ENCODE peak calls at places on chromosomes 4 and X, in eight cellular contexts. One of them, this sample, is unnamed.

GRCh38 chr4:107863416-107863815 is 38.7 kb downstream of the SGMS2 start:
- DNase-seq in Karpas-422: no peak
- DNase-seq in neuronal stem cell: no peak
- DNase-seq in IMR-90: peak
- DNase-seq in HCT116: no peak
- DNase-seq in mammary epithelial cell: peak
- DNase-seq in SK-N-SH: no peak
- DNase-seq in astrocyte: peak
- DNase-seq in this sample: no peak

GRCh38 chr4:33709247-33709646 is 2535.1 kb downstream of the ARAP2 start:
- DNase-seq in Karpas-422: no peak
- DNase-seq in neuronal stem cell: no peak
- DNase-seq in IMR-90: peak
- DNase-seq in HCT116: no peak
- DNase-seq in mammary epithelial cell: peak
- DNase-seq in SK-N-SH: no peak
- DNase-seq in astrocyte: peak
- DNase-seq in this sample: no peak

GRCh38 chr4:124941267-124941666 is 228.7 kb upstream of the ANKRD50 start:
- DNase-seq in Karpas-422: no peak
- DNase-seq in neuronal stem cell: no peak
- DNase-seq in IMR-90: peak
- DNase-seq in HCT116: peak
- DNase-seq in mammary epithelial cell: peak
- DNase-seq in SK-N-SH: no peak
- DNase-seq in astrocyte: peak
- DNase-seq in this sample: peak

GRCh38 chr4:37561196-37561802 is 124.9 kb downstream of the RELL1 start:
- DNase-seq in Karpas-422: no peak
- DNase-seq in neuronal stem cell: no peak
- DNase-seq in IMR-90: no peak
- DNase-seq in HCT116: no peak
- DNase-seq in mammary epithelial cell: peak
- DNase-seq in SK-N-SH: no peak
- DNase-seq in astrocyte: no peak
- DNase-seq in this sample: no peak

GRCh38 chr4:112284662-112285411 is 867 bp downstream of the TIFA start:
- DNase-seq in Karpas-422: peak
- DNase-seq in neuronal stem cell: no peak
- DNase-seq in IMR-90: peak
- DNase-seq in HCT116: no peak
- DNase-seq in mammary epithelial cell: peak
- DNase-seq in SK-N-SH: peak
- DNase-seq in astrocyte: peak
- DNase-seq in this sample: no peak

GRCh38 chrX:56764153-56764974 is 35.3 kb downstream of the NBDY start:
- DNase-seq in Karpas-422: peak
- DNase-seq in neuronal stem cell: peak
- DNase-seq in IMR-90: peak
- DNase-seq in HCT116: peak
- DNase-seq in mammary epithelial cell: peak
- DNase-seq in SK-N-SH: peak
- DNase-seq in astrocyte: peak
- DNase-seq in this sample: no peak

GRCh38 chrX:106726485-106727437 is at the start of gene RNF128:
- DNase-seq in Karpas-422: no peak
- DNase-seq in neuronal stem cell: no peak
- DNase-seq in IMR-90: peak
- DNase-seq in HCT116: peak
- DNase-seq in mammary epithelial cell: peak
- DNase-seq in SK-N-SH: peak
- DNase-seq in astrocyte: peak
- DNase-seq in this sample: no peak

GRCh38 chr4:137390707-137391106 is 141.6 kb downstream of the PCDH18 start:
- DNase-seq in Karpas-422: no peak
- DNase-seq in neuronal stem cell: no peak
- DNase-seq in IMR-90: peak
- DNase-seq in HCT116: no peak
- DNase-seq in mammary epithelial cell: no peak
- DNase-seq in SK-N-SH: no peak
- DNase-seq in astrocyte: no peak
- DNase-seq in this sample: no peak

GRCh38 chr4:148776944-148777343 is 334.7 kb upstream of the NR3C2 start:
- DNase-seq in Karpas-422: no peak
- DNase-seq in neuronal stem cell: no peak
- DNase-seq in IMR-90: peak
- DNase-seq in HCT116: no peak
- DNase-seq in mammary epithelial cell: no peak
- DNase-seq in SK-N-SH: no peak
- DNase-seq in astrocyte: peak
- DNase-seq in this sample: no peak

GRCh38 chr4:147714575-147715401 is 17.1 kb upstream of the ARHGAP10 start:
- DNase-seq in Karpas-422: no peak
- DNase-seq in neuronal stem cell: no peak
- DNase-seq in IMR-90: peak
- DNase-seq in HCT116: no peak
- DNase-seq in mammary epithelial cell: peak
- DNase-seq in SK-N-SH: no peak
- DNase-seq in astrocyte: peak
- DNase-seq in this sample: no peak

GRCh38 chr4:140071806-140072205 is 82.2 kb downstream of the MAML3 start:
- DNase-seq in Karpas-422: no peak
- DNase-seq in neuronal stem cell: no peak
- DNase-seq in IMR-90: peak
- DNase-seq in HCT116: no peak
- DNase-seq in mammary epithelial cell: peak
- DNase-seq in SK-N-SH: no peak
- DNase-seq in astrocyte: peak
- DNase-seq in this sample: no peak

GRCh38 chr4:185532795-185533324 is 2.4 kb downstream of the PDLIM3 start:
- DNase-seq in Karpas-422: no peak
- DNase-seq in neuronal stem cell: no peak
- DNase-seq in IMR-90: no peak
- DNase-seq in HCT116: no peak
- DNase-seq in mammary epithelial cell: no peak
- DNase-seq in SK-N-SH: no peak
- DNase-seq in astrocyte: no peak
- DNase-seq in this sample: no peak

GRCh38 chr4:177001271-177002175 is 208.8 kb upstream of the VEGFC start:
- DNase-seq in Karpas-422: no peak
- DNase-seq in neuronal stem cell: no peak
- DNase-seq in IMR-90: peak
- DNase-seq in HCT116: no peak
- DNase-seq in mammary epithelial cell: peak
- DNase-seq in SK-N-SH: no peak
- DNase-seq in astrocyte: peak
- DNase-seq in this sample: no peak

GRCh38 chrX:152619897-152620296 is 17.8 kb upstream of the GABRQ start:
- DNase-seq in Karpas-422: peak
- DNase-seq in neuronal stem cell: no peak
- DNase-seq in IMR-90: no peak
- DNase-seq in HCT116: no peak
- DNase-seq in mammary epithelial cell: no peak
- DNase-seq in SK-N-SH: no peak
- DNase-seq in astrocyte: peak
- DNase-seq in this sample: no peak

GRCh38 chr4:1154126-1154522 is 18.3 kb downstream of the SPON2 start:
- DNase-seq in Karpas-422: no peak
- DNase-seq in neuronal stem cell: no peak
- DNase-seq in IMR-90: no peak
- DNase-seq in HCT116: no peak
- DNase-seq in mammary epithelial cell: no peak
- DNase-seq in SK-N-SH: no peak
- DNase-seq in astrocyte: no peak
- DNase-seq in this sample: no peak

GRCh38 chr4:74085669-74086068 is 13.3 kb downstream of the CXCL2 start:
- DNase-seq in Karpas-422: no peak
- DNase-seq in neuronal stem cell: no peak
- DNase-seq in IMR-90: no peak
- DNase-seq in HCT116: no peak
- DNase-seq in mammary epithelial cell: no peak
- DNase-seq in SK-N-SH: no peak
- DNase-seq in astrocyte: no peak
- DNase-seq in this sample: no peak

GRCh38 chrX:149871940-149872339 is 9.0 kb upstream of the MAGEA8 start:
- DNase-seq in Karpas-422: peak
- DNase-seq in neuronal stem cell: no peak
- DNase-seq in IMR-90: no peak
- DNase-seq in HCT116: peak
- DNase-seq in mammary epithelial cell: peak
- DNase-seq in SK-N-SH: peak
- DNase-seq in astrocyte: peak
- DNase-seq in this sample: no peak

GRCh38 chr4:78938474-78938867 is 767 bp downstream of the PAQR3 start:
- DNase-seq in Karpas-422: peak
- DNase-seq in neuronal stem cell: no peak
- DNase-seq in IMR-90: no peak
- DNase-seq in HCT116: no peak
- DNase-seq in mammary epithelial cell: no peak
- DNase-seq in SK-N-SH: no peak
- DNase-seq in astrocyte: no peak
- DNase-seq in this sample: no peak
- H3K4me3 ChIP-seq in Karpas-422: peak
- H3K4me3 ChIP-seq in neuronal stem cell: peak
- H3K4me3 ChIP-seq in IMR-90: peak
- H3K4me3 ChIP-seq in HCT116: peak
- H3K4me3 ChIP-seq in mammary epithelial cell: peak
- H3K4me3 ChIP-seq in SK-N-SH: peak
- H3K4me3 ChIP-seq in astrocyte: peak
- H3K4me3 ChIP-seq in this sample: peak

DNA sequence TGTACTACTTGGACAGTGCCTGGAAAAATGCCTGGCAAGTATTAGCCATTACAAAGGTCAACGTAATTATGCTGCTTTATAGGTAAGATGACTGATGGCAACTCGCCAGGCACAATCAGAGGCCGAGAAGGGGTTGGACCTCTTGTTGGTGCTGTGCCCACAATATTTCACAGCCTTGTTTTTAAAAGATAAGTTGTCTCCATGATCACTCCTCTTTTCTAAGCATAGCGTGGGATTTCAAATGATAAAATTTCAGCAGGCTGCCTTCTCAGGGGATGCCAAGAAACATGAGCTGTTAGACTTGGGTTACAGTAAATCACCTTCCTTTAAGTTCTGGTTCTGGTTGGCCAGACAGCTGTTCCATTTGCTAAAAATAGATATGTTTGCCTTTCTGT is 26.9 kb downstream of the HOPX start:
- DNase-seq in Karpas-422: no peak
- DNase-seq in neuronal stem cell: no peak
- DNase-seq in IMR-90: no peak
- DNase-seq in HCT116: no peak
- DNase-seq in mammary epithelial cell: no peak
- DNase-seq in SK-N-SH: no peak
- DNase-seq in astrocyte: peak
- DNase-seq in this sample: no peak
- H3K4me2 ChIP-seq in Karpas-422: no peak
- H3K4me2 ChIP-seq in neuronal stem cell: no peak
- H3K4me2 ChIP-seq in IMR-90: no peak
- H3K4me2 ChIP-seq in HCT116: no peak
- H3K4me2 ChIP-seq in mammary epithelial cell: no peak
- H3K4me2 ChIP-seq in SK-N-SH: no peak
- H3K4me2 ChIP-seq in astrocyte: peak
- H3K4me2 ChIP-seq in this sample: no peak

GRCh38 chrX:65702956-65703355 is 35.5 kb downstream of the MSN start:
- DNase-seq in Karpas-422: no peak
- DNase-seq in neuronal stem cell: no peak
- DNase-seq in IMR-90: no peak
- DNase-seq in HCT116: no peak
- DNase-seq in mammary epithelial cell: no peak
- DNase-seq in SK-N-SH: no peak
- DNase-seq in astrocyte: no peak
- DNase-seq in this sample: no peak

GRCh38 chrX:65695849-65696248 is 28.4 kb downstream of the MSN start:
- DNase-seq in Karpas-422: no peak
- DNase-seq in neuronal stem cell: no peak
- DNase-seq in IMR-90: no peak
- DNase-seq in HCT116: no peak
- DNase-seq in mammary epithelial cell: no peak
- DNase-seq in SK-N-SH: no peak
- DNase-seq in astrocyte: no peak
- DNase-seq in this sample: no peak

GRCh38 chrX:65697173-65697572 is 29.7 kb downstream of the MSN start:
- DNase-seq in Karpas-422: peak
- DNase-seq in neuronal stem cell: no peak
- DNase-seq in IMR-90: peak
- DNase-seq in HCT116: no peak
- DNase-seq in mammary epithelial cell: no peak
- DNase-seq in SK-N-SH: no peak
- DNase-seq in astrocyte: peak
- DNase-seq in this sample: no peak

GRCh38 chrX:65696613-65697012 is 29.2 kb downstream of the MSN start:
- DNase-seq in Karpas-422: no peak
- DNase-seq in neuronal stem cell: no peak
- DNase-seq in IMR-90: no peak
- DNase-seq in HCT116: no peak
- DNase-seq in mammary epithelial cell: no peak
- DNase-seq in SK-N-SH: no peak
- DNase-seq in astrocyte: peak
- DNase-seq in this sample: no peak

GRCh38 chrX:65697915-65698796 is 30.7 kb downstream of the MSN start:
- DNase-seq in Karpas-422: peak
- DNase-seq in neuronal stem cell: no peak
- DNase-seq in IMR-90: no peak
- DNase-seq in HCT116: no peak
- DNase-seq in mammary epithelial cell: no peak
- DNase-seq in SK-N-SH: no peak
- DNase-seq in astrocyte: peak
- DNase-seq in this sample: no peak
- H3K9ac ChIP-seq in Karpas-422: peak
- H3K9ac ChIP-seq in neuronal stem cell: no peak
- H3K9ac ChIP-seq in IMR-90: no peak
- H3K9ac ChIP-seq in HCT116: no peak
- H3K9ac ChIP-seq in mammary epithelial cell: no peak
- H3K9ac ChIP-seq in SK-N-SH: peak
- H3K9ac ChIP-seq in astrocyte: peak
- H3K9ac ChIP-seq in this sample: no peak

GRCh38 chr4:75821216-75821615 is 81.0 kb downstream of the PPEF2 start:
- DNase-seq in Karpas-422: no peak
- DNase-seq in neuronal stem cell: no peak
- DNase-seq in IMR-90: no peak
- DNase-seq in HCT116: no peak
- DNase-seq in mammary epithelial cell: no peak
- DNase-seq in SK-N-SH: no peak
- DNase-seq in astrocyte: no peak
- DNase-seq in this sample: no peak

GRCh38 chr4:75819121-75819520 is 83.1 kb downstream of the PPEF2 start:
- DNase-seq in Karpas-422: no peak
- DNase-seq in neuronal stem cell: no peak
- DNase-seq in IMR-90: no peak
- DNase-seq in HCT116: no peak
- DNase-seq in mammary epithelial cell: no peak
- DNase-seq in SK-N-SH: no peak
- DNase-seq in astrocyte: no peak
- DNase-seq in this sample: no peak

GRCh38 chr4:75820676-75821075 is 81.6 kb downstream of the PPEF2 start:
- DNase-seq in Karpas-422: no peak
- DNase-seq in neuronal stem cell: no peak
- DNase-seq in IMR-90: no peak
- DNase-seq in HCT116: no peak
- DNase-seq in mammary epithelial cell: no peak
- DNase-seq in SK-N-SH: no peak
- DNase-seq in astrocyte: no peak
- DNase-seq in this sample: no peak

GRCh38 chr4:75820197-75820596 is 82.1 kb downstream of the PPEF2 start:
- DNase-seq in Karpas-422: no peak
- DNase-seq in neuronal stem cell: no peak
- DNase-seq in IMR-90: no peak
- DNase-seq in HCT116: no peak
- DNase-seq in mammary epithelial cell: no peak
- DNase-seq in SK-N-SH: no peak
- DNase-seq in astrocyte: no peak
- DNase-seq in this sample: no peak

GRCh38 chr4:75817901-75818300 is 84.4 kb downstream of the PPEF2 start:
- DNase-seq in Karpas-422: no peak
- DNase-seq in neuronal stem cell: no peak
- DNase-seq in IMR-90: no peak
- DNase-seq in HCT116: no peak
- DNase-seq in mammary epithelial cell: no peak
- DNase-seq in SK-N-SH: no peak
- DNase-seq in astrocyte: no peak
- DNase-seq in this sample: no peak
- H3K4me3 ChIP-seq in Karpas-422: no peak
- H3K4me3 ChIP-seq in neuronal stem cell: no peak
- H3K4me3 ChIP-seq in IMR-90: no peak
- H3K4me3 ChIP-seq in HCT116: no peak
- H3K4me3 ChIP-seq in mammary epithelial cell: no peak
- H3K4me3 ChIP-seq in SK-N-SH: no peak
- H3K4me3 ChIP-seq in astrocyte: no peak
- H3K4me3 ChIP-seq in this sample: no peak